ENCODE peak calls at places on chromosomes 5 and 9, in four cellular contexts. Q is endothelial cell; N is ecto neural progenitor cell; T is stimulated activated CD4-positive, alpha-beta T cell treated with anti-CD3 and anti-CD28 coated beads, Interleukin-4, amount 100 ng/mL, for 48 hours. F is an unnamed sample.

GRCh38 chr5:92969781-92970237 is 611.2 kb downstream of the NR2F1-AS1 start:
- DNase-seq in T (no peak), Q (no peak), N (no peak), F (no peak)

GRCh38 chr9:33329117-33329563 is 38.8 kb downstream of the NFX1 start:
- DNase-seq in T (no peak), Q (no peak), N (no peak), F (no peak)

GRCh38 chr9:90300901-90301688 is 341.5 kb downstream of the DIRAS2 start:
- DNase-seq in N (no peak), T (no peak), Q (no peak), F (peak; percentile 89)

GRCh38 chr5:473344-474192 is 30.6 kb downstream of the EXOC3 start:
- DNase-seq in T (no peak), Q (peak; percentile 44), N (peak; percentile 70), F (no peak)

GRCh38 chr5:146457431-146457830 is 10.3 kb downstream of the TCERG1 start:
- DNase-seq in T (no peak), Q (no peak), N (no peak), F (no peak)

GRCh38 chr9:19800884-19801283 is 12.0 kb upstream of the SLC24A2 start:
- DNase-seq in Q (no peak), T (no peak), N (no peak), F (no peak)

GRCh38 chr9:126050605-126050990 is 276.0 kb upstream of the MVB12B start:
- DNase-seq in T (no peak), N (no peak), Q (no peak), F (no peak)

GRCh38 chr5:7976411-7977190 is 107.7 kb downstream of the MTRR start:
- DNase-seq in Q (no peak), T (no peak), N (no peak), F (no peak)

GRCh38 chr9:113998529-113999255 is 79.4 kb downstream of the AMBP start:
- DNase-seq in Q (no peak), T (no peak), N (peak; percentile 47), F (no peak)

GRCh38 chr5:142811840-142812557 is 41.8 kb downstream of the ARHGAP26 start:
- DNase-seq in N (no peak), T (no peak), Q (peak; percentile 12), F (no peak)

GRCh38 chr5:138440226-138441073 is 1.6 kb downstream of the REEP2 start:
- DNase-seq in T (no peak), Q (no peak), N (no peak), F (no peak)

GRCh38 chr9:13437898-13438297 is 158.4 kb upstream of the MPDZ start:
- DNase-seq in Q (no peak), N (no peak), T (no peak), F (no peak)

GRCh38 chr9:87592554-87593394 is 95.1 kb downstream of the DAPK1 start:
- DNase-seq in T (no peak), Q (no peak), N (no peak), F (no peak)

GRCh38 chr9:120894404-120895226 is 17.6 kb upstream of the PHF19 start:
- DNase-seq in Q (peak; percentile 37), T (no peak), N (peak; percentile 66), F (no peak)

GRCh38 chr5:36200513-36200912 is 41.2 kb downstream of the NADK2 start:
- DNase-seq in T (no peak), N (no peak), Q (no peak), F (no peak)

GRCh38 chr9:98785333-98785933 is 10.9 kb downstream of the ANKS6 start:
- DNase-seq in N (no peak), T (no peak), Q (no peak), F (no peak)

GRCh38 chr9:1875251-1875851 is 139.8 kb upstream of the SMARCA2 start:
- DNase-seq in Q (no peak), N (no peak), T (no peak), F (no peak)

GRCh38 chr5:81817980-81818379 is 67.1 kb upstream of the SSBP2 start:
- DNase-seq in Q (no peak), T (no peak), N (no peak), F (no peak)

GRCh38 chr5:43313854-43314457 is 744 bp upstream of the HMGCS1 start:
- DNase-seq in Q (no peak), N (peak; percentile 53), T (no peak), F (no peak)

GRCh38 chr5:157918811-157919742 is 60.1 kb upstream of the CLINT1 start:
- DNase-seq in T (no peak), Q (no peak), N (no peak), F (no peak)

GRCh38 chr5:88390007-88390385 is 121.4 kb upstream of the TMEM161B start:
- DNase-seq in Q (no peak), T (no peak), N (no peak), F (no peak)

GRCh38 chr5:173233347-173234128 is 1.5 kb downstream of the NKX2-5 start:
- DNase-seq in N (peak; percentile 54), Q (no peak), T (no peak), F (no peak)

GRCh38 chr9:82088591-82088990 is 100.0 kb downstream of the SPATA31D1 start:
- DNase-seq in Q (no peak), T (no peak), N (no peak), F (no peak)

GRCh38 chr5:172110921-172111873 is 76.8 kb downstream of the STK10 start:
- DNase-seq in N (no peak), T (peak; percentile 78), Q (no peak), F (no peak)

F was measured in smooth muscle cell of the brain vasculature.